ENCODE peak calls at places on chromosomes 5 and 9, in six cellular contexts. N is NB4, P is astrocyte of the spinal cord, M is HCT116, K is GM23338, I is RWPE1. Y is an unnamed sample.

GRCh38 chr9:91433180-91433579 is 9.5 kb upstream of the NFIL3 start:
- DNase-seq in N (peak; percentile 51), P (peak; percentile 93), M (peak; percentile 78), K (no peak), I (peak; percentile 92), Y (no peak)

GRCh38 chr5:14064841-14065240 is 78.3 kb upstream of the TRIO start:
- DNase-seq in N (no peak), P (peak; percentile 70), M (no peak), K (no peak), I (no peak), Y (no peak)

GRCh38 chr5:136754216-136754615 is 388.9 kb upstream of the TRPC7 start:
- DNase-seq in N (no peak), P (no peak), M (no peak), K (no peak), I (no peak), Y (no peak)

GRCh38 chr5:86896916-86897315 is 279.2 kb downstream of the COX7C start:
- DNase-seq in N (no peak), P (no peak), M (no peak), K (no peak), I (no peak), Y (no peak)

GRCh38 chr5:142627371-142628217 is 58.3 kb downstream of the FGF1 start:
- DNase-seq in N (no peak), P (no peak), M (no peak), K (no peak), I (no peak), Y (no peak)

GRCh38 chr5:176739461-176740051 is 70.8 kb upstream of the UNC5A start:
- DNase-seq in N (no peak), P (no peak), M (no peak), K (peak; percentile 64), I (no peak), Y (no peak)

GRCh38 chr9:70403166-70403565 is 11.3 kb downstream of the KLF9 start:
- DNase-seq in N (no peak), P (no peak), M (no peak), K (no peak), I (no peak), Y (no peak)

GRCh38 chr5:74501674-74502478 is 138.7 kb downstream of the ENC1 start:
- DNase-seq in N (no peak), P (no peak), M (no peak), K (no peak), I (no peak), Y (no peak)

GRCh38 chr5:35683466-35683865 is 65.8 kb downstream of the SPEF2 start:
- DNase-seq in N (no peak), P (no peak), M (no peak), K (no peak), I (no peak), Y (no peak)

GRCh38 chr5:17077447-17078233 is 139.8 kb upstream of the BASP1 start:
- DNase-seq in N (no peak), P (no peak), M (no peak), K (no peak), I (no peak), Y (no peak)

GRCh38 chr5:6545770-6546690 is 86.8 kb downstream of the NSUN2 start:
- DNase-seq in N (no peak), P (no peak), M (no peak), K (no peak), I (no peak), Y (no peak)

GRCh38 chr5:153153086-153153485 is 337.4 kb upstream of the GRIA1 start:
- DNase-seq in N (no peak), P (peak; percentile 73), M (no peak), K (no peak), I (no peak), Y (no peak)

GRCh38 chr5:126503602-126504104 is 80.4 kb downstream of the GRAMD2B start:
- DNase-seq in N (no peak), P (peak; percentile 31), M (no peak), K (no peak), I (no peak), Y (no peak)

GRCh38 chr5:165844571-165844970 is 2339.2 kb downstream of the MAT2B start:
- DNase-seq in N (no peak), P (no peak), M (no peak), K (no peak), I (no peak), Y (no peak)

GRCh38 chr5:136781464-136781863 is 416.1 kb upstream of the TRPC7 start:
- DNase-seq in N (no peak), P (peak; percentile 63), M (no peak), K (no peak), I (no peak), Y (no peak)

GRCh38 chr5:39224196-39224754 is 4.9 kb upstream of the FYB1 start:
- DNase-seq in N (peak; percentile 67), P (no peak), M (no peak), K (peak; percentile 15), I (peak; percentile 61), Y (peak; percentile 70)

GRCh38 chr5:143554918-143555477 is 151.5 kb upstream of the NR3C1 start:
- DNase-seq in N (peak; percentile 79), P (peak; percentile 72), M (no peak), K (no peak), I (no peak), Y (no peak)

GRCh38 chr5:171462928-171463843 is 43.7 kb downstream of the FGF18 start:
- DNase-seq in N (no peak), P (no peak), M (peak; percentile 29), K (no peak), I (no peak), Y (no peak)

GRCh38 chr5:143316844-143317631 is 86.4 kb downstream of the NR3C1 start:
- DNase-seq in N (no peak), P (no peak), M (no peak), K (no peak), I (no peak), Y (no peak)

GRCh38 chr5:120552638-120553037 is 88.5 kb downstream of the PRR16 start:
- DNase-seq in N (no peak), P (peak; percentile 45), M (no peak), K (no peak), I (no peak), Y (no peak)

GRCh38 chr9:130276955-130277354 is 11.4 kb downstream of the HMCN2 start:
- DNase-seq in N (no peak), P (no peak), M (no peak), K (no peak), I (no peak), Y (no peak)

GRCh38 chr9:15349892-15350761 is 43.1 kb upstream of the TTC39B start:
- DNase-seq in N (peak; percentile 29), P (peak; percentile 2), M (no peak), K (no peak), I (peak; percentile 60), Y (no peak)

GRCh38 chr5:103444333-103445038 is 118.1 kb downstream of the NUDT12 start:
- DNase-seq in N (no peak), P (no peak), M (no peak), K (no peak), I (no peak), Y (no peak)

GRCh38 chr5:142958933-142959682 is 188.9 kb downstream of the ARHGAP26 start:
- DNase-seq in N (peak; percentile 29), P (no peak), M (no peak), K (no peak), I (no peak), Y (no peak)

GRCh38 chr5:109852371-109853160 is 162.8 kb downstream of the MAN2A1 start:
- DNase-seq in N (no peak), P (peak; percentile 66), M (no peak), K (no peak), I (no peak), Y (no peak)

DNA sequence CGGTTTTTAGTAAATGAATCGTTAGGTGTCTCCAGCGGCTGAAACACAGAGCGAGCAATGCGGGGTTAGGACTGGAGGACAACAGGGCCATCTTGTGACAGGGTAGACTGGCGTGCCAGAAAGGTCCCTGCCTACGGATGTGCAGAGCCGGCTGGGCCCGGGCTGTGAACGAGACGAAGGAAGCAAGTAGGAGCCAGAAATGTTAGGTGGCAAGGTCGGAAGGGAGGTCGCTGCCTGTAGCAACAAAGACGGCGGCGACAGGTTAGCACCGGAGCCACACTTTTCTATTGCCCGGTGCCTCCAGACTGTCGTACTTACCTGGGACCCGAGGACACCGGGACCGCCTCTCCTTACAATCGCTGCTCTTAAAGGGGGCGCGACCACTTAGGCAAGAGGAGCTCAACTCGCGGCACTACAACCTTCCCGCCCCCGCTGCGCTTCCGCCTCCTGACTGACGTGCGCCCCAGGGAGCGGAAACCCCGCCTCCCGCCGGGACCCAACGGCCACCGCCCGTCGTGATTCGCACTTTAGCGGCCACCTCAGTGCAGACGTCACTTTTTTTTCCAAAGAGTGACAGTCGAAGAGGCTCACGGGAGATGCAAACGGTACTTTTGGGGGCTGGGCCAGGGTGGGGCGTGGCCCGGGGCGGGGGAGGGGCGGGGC is at the start of gene INIP:
- DNase-seq in N (peak; percentile 98), P (peak; percentile 96), M (peak; percentile 96), K (peak; percentile 99), I (peak; percentile 99), Y (peak; percentile 97)
- TF ChIP-seq CTCF in N (no peak), P (no peak), M (no peak), K (peak; percentile 47), I (peak; percentile 52), Y (no peak)

DNA sequence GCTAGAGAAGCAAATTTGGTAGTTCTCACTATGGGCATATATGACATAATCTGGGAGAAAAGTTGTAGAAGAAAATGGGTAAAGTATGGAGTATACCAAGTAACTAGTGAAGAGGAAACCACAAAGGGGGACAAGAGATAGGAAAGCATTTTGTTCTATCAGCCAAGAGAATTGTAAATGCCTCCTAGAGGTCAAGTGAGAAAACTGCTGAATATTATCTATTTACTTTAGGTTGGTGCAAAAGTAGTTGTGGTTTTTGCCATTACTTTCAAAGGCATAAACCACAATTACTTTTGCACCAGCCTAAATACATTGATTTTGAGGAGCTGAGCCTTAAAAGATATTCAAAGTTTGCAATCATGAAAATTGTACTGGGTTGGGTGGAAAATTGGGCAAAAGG is 126.7 kb upstream of the GRHPR start:
- DNase-seq in N (peak; percentile 49), P (no peak), M (no peak), K (peak; percentile 64), I (no peak), Y (no peak)
- TF ChIP-seq CTCF in N (no peak), P (no peak), M (peak; percentile 19), K (no peak), I (peak; percentile 18), Y (no peak)

DNA sequence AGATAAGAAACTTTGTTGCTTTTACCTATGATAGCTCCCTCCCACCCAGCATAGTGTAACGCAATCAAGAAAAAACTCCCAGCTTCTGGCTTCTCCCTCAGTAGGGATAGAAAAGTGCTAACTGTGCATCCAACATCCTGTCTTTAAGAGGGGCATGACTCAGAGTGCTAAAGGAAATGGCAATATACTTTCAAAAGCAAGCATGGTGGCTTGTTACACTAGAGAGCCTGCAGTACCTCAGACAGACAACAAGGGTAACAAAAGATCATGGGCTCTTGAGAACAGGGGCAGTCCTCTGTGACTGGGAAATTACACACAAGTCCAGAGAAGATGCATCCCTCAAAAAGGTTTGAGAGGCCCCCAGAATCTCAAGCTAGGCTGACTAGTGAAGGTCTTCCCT is 37.8 kb downstream of the PRELID2 start:
- DNase-seq in N (peak; percentile 13), P (peak; percentile 41), M (no peak), K (peak; percentile 30), I (no peak), Y (no peak)
- TF ChIP-seq CTCF in N (no peak), P (no peak), M (no peak), K (no peak), I (no peak), Y (no peak)

DNA sequence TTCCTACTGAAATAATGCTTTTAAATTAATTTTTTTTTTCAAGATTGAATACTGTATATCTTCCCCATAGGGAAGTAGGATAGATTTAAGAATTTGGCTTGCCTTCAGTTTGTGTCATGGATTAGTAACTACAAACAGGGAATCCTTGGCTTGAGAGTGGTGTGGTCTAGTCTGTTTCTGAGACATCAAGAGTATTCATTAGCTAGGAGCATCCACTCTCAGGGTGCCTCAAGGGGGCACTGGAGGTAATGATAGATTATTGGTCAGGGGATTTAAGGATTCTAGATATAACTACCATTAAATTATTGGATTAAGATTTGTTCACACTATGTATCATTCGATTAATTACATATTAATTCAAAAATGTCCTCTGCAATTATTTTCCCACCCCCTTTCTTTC is 91.8 kb upstream of the TXNDC8 start:
- DNase-seq in N (no peak), P (no peak), M (no peak), K (no peak), I (no peak), Y (no peak)
- TF ChIP-seq CTCF in N (no peak), P (peak; percentile 26), M (peak; percentile 27), K (peak; percentile 38), I (peak; percentile 21), Y (no peak)

Y was measured in mucosa of descending colon.